ENCODE peak calls at places on chromosome 20, in five cellular contexts. W is H9, V is transverse colon, X is GM12878, R is K562. U is an unnamed sample.
A peak's percentile ranks its signal among the peaks of the same experiment; 100 is the strongest.

GRCh38 chr20:48406462-48407235 is 421.1 kb downstream of the PREX1 start:
- DNase-seq in R (peak; percentile 4), W (no peak), V (no peak), X (no peak), U (no peak)

GRCh38 chr20:45470262-45470931 is 844 bp downstream of the WFDC2 start:
- DNase-seq in W (peak; percentile 70), X (no peak), R (no peak), V (peak; percentile 68), U (no peak)

GRCh38 chr20:5590899-5591298 is 159.3 kb upstream of the SHLD1 start:
- DNase-seq in X (no peak), W (no peak), R (no peak), V (no peak), U (no peak)

GRCh38 chr20:8129211-8129986 is 2.7 kb upstream of the PLCB1 start:
- DNase-seq in R (no peak), X (no peak), W (no peak), V (no peak), U (no peak)

GRCh38 chr20:61436268-61436667 is 184.2 kb downstream of the CDH4 start:
- DNase-seq in V (no peak), R (no peak), W (no peak), X (no peak), U (peak; percentile 92)

GRCh38 chr20:8116067-8116811 is 15.8 kb upstream of the PLCB1 start:
- DNase-seq in R (no peak), W (no peak), V (no peak), X (no peak), U (no peak)

GRCh38 chr20:46021361-46022359 is 7.4 kb upstream of the SLC12A5 start:
- DNase-seq in R (peak; percentile 90), W (peak; percentile 98), X (no peak), V (peak; percentile 46), U (peak; percentile 84)

GRCh38 chr20:38426006-38426405 is 9.1 kb downstream of the SNHG17 start:
- DNase-seq in R (peak; percentile 59), W (no peak), X (no peak), V (no peak), U (peak; percentile 75)

GRCh38 chr20:34179636-34180360 is 61.4 kb upstream of the ASIP start:
- DNase-seq in W (no peak), R (peak; percentile 50), V (no peak), X (no peak), U (no peak)

GRCh38 chr20:44089987-44090674 is 96.9 kb downstream of the JPH2 start:
- DNase-seq in R (peak; percentile 61), V (peak; percentile 27), X (peak; percentile 57), W (no peak), U (peak; percentile 82)

DNA sequence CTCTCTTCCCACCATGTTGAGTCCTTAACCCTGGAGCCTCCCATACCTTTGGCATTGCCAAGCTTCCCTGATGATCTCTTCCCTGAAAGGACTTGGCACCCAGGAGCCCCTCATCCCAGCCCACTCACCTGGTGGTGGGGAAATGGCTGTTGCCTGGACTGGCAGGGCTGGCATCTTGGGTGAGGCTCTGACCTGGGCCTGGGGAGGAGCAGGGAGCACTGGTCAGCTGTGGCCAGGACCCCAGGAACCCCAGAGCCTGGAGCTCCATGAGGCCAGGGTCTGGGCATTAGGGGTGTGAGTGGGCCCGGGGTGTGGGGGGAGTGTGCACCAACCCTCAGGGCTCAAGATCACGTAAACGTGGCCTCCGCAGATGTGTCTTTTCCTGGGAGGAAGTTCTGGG is 9.5 kb downstream of the SDCBP2 start:
- DNase-seq in W (no peak), R (no peak), V (no peak), X (no peak), U (no peak)
- H3K27ac ChIP-seq in W (no peak overlapping the region), R (no peak overlapping the region), V (no peak overlapping the region), X (no peak overlapping the region), U (no peak overlapping the region)

GRCh38 chr20:32569380-32570305 is 15.5 kb downstream of the NOL4L start:
- DNase-seq in W (no peak), X (no peak), R (peak; percentile 16), V (no peak), U (no peak)

GRCh38 chr20:32569018-32569379 is 16.1 kb downstream of the NOL4L start:
- DNase-seq in R (no peak), V (no peak), W (no peak), X (no peak), U (no peak)

GRCh38 chr20:32566379-32567374 is 18.5 kb downstream of the NOL4L start:
- DNase-seq in R (no peak), V (no peak), W (no peak), X (no peak), U (no peak)

GRCh38 chr20:32565735-32566032 is 19.4 kb downstream of the NOL4L start:
- DNase-seq in R (no peak), X (no peak), V (no peak), W (no peak), U (no peak)

DNA sequence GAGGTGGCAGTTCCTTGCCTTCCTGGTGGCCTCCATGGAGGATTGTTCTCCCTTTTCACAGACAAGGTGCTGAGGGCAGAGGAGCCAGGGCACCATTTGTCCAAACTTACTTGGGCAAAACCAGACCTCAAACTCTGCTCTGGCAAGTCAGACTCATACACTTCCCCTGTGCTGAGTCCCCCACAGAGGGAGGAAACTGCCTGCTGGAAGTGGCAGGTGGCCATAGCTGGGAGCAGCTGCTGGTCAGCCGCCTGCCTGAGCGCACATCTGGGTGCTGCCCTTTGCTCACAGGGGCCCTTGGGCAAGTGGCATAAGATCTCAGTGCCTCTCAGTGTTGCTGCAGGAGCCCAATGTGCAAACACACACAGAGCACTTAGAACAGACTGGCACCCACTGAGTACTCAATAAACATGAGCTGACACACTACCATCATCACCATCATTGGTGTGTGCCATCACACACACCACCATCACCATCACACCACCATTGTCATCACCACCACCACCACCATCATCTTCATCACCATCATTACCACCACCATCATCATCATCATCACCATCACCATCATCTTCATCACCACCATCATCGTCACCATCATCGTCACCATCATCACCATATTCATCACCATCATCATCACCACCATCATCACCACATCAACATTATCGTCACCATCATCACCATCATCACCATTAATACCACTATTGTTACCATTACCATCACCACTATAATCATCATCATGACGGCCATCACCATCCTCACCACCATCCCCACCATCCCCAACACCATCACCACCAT is 17.6 kb downstream of the NOL4L start:
- DNase-seq in V (no peak), W (no peak), R (no peak), X (no peak), U (no peak)
- H3K4me1 ChIP-seq in V (no peaks in the 10 kb centered on the region), W (no peaks in the 10 kb centered on the region), R (peaks cover 43% of the 10 kb centered on the region), X (no peaks in the 10 kb centered on the region), U (no peaks in the 10 kb centered on the region)

GRCh38 chr20:24050119-24050518 is 61.5 kb upstream of the GGTLC1 start:
- DNase-seq in X (no peak), W (no peak), R (no peak), V (no peak), U (no peak)
- H3K27ac ChIP-seq in X (no peak overlapping the region), W (no peak overlapping the region), R (no peak overlapping the region), V (no peak overlapping the region), U (no peak overlapping the region)

GRCh38 chr20:40331699-40332098 is 357.3 kb downstream of the MAFB start:
- DNase-seq in R (no peak), X (no peak), V (peak; percentile 19), W (no peak), U (peak; percentile 40)
- H3K4me1 ChIP-seq in R (no peaks in the 10 kb centered on the region), X (no peaks in the 10 kb centered on the region), V (no peaks in the 10 kb centered on the region), W (no peaks in the 10 kb centered on the region), U (peaks cover 3% of the 10 kb centered on the region)

DNA sequence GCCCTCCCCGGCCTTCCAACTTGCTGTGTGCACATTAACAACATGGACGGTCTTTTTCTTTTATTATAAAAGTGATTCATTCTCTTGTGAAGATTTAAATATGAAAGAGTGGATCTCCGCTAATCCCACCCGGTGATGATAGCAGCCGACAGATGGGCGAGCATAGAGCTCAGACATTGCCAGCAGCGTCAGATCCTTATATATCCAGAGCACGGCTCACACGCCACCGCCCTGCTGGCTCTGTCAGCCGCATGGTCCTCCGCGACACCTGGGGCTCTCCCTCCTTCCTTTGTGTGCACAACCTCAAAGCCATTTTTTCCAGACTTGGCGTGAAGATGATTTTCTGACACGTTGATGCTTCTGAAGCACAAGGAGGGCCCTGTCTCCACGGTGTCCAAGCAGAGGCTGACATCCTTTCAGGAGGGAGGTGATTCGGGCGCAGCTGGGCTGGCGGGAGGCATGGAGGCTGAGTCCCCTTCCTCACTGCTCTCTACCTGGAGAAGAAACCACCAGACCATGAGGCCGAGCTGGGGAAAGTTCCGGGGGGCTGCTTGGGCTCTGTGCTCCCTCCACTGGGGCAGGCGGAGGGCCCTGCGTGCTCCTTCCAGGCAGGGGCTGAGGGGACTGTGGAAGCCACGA is 22.1 kb upstream of the MRGBP start:
- DNase-seq in V (no peak), W (no peak), R (no peak), X (no peak), U (no peak)
- H3K27ac ChIP-seq in V (no peak overlapping the region), W (no peak overlapping the region), R (no peak overlapping the region), X (no peak overlapping the region), U (peak overlapping the region; percentile 95)

GRCh38 chr20:11324990-11325389 is 592.7 kb upstream of the BTBD3 start:
- DNase-seq in W (no peak), R (no peak), X (no peak), V (no peak), U (no peak)
- H3K4me1 ChIP-seq in W (no peaks in the 10 kb centered on the region), R (no peaks in the 10 kb centered on the region), X (no peaks in the 10 kb centered on the region), V (no peaks in the 10 kb centered on the region), U (no peaks in the 10 kb centered on the region)

DNA sequence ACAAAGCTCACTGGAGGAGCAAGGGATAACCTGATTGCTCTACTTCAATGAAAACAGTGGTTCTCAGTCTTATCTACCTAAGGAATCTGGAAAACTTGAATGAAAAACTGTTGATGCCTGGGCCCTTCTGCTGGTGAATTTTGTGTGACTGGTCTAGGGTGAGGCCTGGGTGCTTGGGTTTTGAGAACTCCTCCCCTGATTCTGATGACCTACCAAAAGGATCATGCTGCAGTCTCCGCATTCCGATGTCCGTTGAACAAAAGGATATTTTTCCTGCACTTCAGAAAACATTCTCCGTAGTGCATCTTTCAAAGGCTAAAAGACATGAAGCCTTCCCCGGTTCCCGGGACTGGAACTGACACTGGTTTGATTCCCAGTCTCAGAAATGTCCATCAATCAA is 157.9 kb downstream of the SYNDIG1 start:
- DNase-seq in W (no peak), R (no peak), V (no peak), X (no peak), U (no peak)
- H3K27ac ChIP-seq in W (no peak overlapping the region), R (no peak overlapping the region), V (no peak overlapping the region), X (no peak overlapping the region), U (peak overlapping the region; percentile 73)

DNA sequence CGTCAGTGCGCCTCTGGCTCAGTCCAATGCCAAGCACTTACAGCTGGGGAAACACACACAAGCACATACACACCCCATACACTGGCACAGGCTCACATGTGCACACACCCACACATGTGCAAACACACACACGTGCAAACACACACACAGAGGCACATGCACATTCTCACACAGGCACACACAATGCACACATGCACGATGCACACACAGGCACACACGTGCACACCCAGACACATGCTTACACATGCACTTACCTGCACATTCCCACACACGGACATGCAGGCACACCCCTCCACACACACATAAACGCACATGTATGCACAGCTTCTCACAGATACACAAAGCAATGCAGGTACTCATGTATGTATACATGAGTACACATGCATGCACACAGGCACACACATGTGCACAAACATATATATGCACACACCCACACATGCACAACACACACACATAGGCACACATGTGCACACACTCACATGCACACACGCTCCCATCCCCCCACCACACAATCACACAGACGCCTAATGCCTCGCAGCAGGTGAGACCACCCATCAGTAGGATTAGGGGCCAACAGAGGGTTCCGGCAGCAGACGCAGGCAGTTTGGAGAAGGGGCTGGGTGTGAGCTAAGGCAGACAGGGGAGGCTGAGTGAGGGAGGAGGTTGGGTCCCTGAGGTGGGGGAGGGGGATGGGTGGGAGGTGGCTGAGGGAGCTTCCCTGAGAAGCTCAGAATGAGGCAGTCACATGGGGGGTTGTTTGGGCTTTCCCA is 71.2 kb upstream of the SLCO4A1 start:
- DNase-seq in R (no peak), W (no peak), X (no peak), V (no peak), U (no peak)
- H3K4me1 ChIP-seq in R (peaks cover 3% of the 10 kb centered on the region), W (no peaks in the 10 kb centered on the region), X (no peaks in the 10 kb centered on the region), V (no peaks in the 10 kb centered on the region), U (no peaks in the 10 kb centered on the region)

U was measured in A673.